ENCODE peak calls at places on chromosomes 6 and 20, in seven cellular contexts. T is DND-41, Z is stomach, Q is tibial artery, M is lung, N is lower lobe of right lung, Y is ascending aorta. E is an unnamed sample. For H3K9me3, the result is how much of the 10 kb centered on the place peaks cover.

GRCh38 chr6:151240036-151240685 is 394 bp downstream of the AKAP12 start:
- DNase-seq in T (no peak), Z (peak), Q (peak), M (peak), N (peak), Y (peak), E (peak)

GRCh38 chr20:23358923-23359572 is 2.9 kb upstream of the GZF1 start:
- DNase-seq in T (no peak), Z (peak), Q (no peak), M (no peak), N (no peak), Y (no peak), E (no peak)

GRCh38 chr6:84411060-84411629 is 183.7 kb upstream of the CEP162 start:
- DNase-seq in T (no peak), Z (no peak), Q (no peak), M (no peak), N (no peak), Y (peak), E (no peak)

GRCh38 chr6:155155787-155156447 is 107.9 kb upstream of the CLDN20 start:
- DNase-seq in T (no peak), Z (no peak), Q (no peak), M (no peak), N (no peak), Y (no peak), E (no peak)

GRCh38 chr20:58622671-58623578 is 28.2 kb upstream of the STX16 start:
- DNase-seq in T (no peak), Z (no peak), Q (no peak), M (no peak), N (no peak), Y (no peak), E (no peak)

GRCh38 chr6:170152111-170152926 is 138.6 kb downstream of the DLL1 start:
- DNase-seq in T (no peak), Z (peak), Q (peak), M (no peak), N (peak), Y (peak), E (no peak)

GRCh38 chr6:154868143-154868594 is 126.9 kb upstream of the TIAM2 start:
- DNase-seq in T (no peak), Z (no peak), Q (no peak), M (no peak), N (no peak), Y (no peak), E (no peak)

GRCh38 chr20:43752051-43752360 is 25.2 kb upstream of the GTSF1L start:
- DNase-seq in T (no peak), Z (no peak), Q (no peak), M (no peak), N (no peak), Y (no peak), E (no peak)

GRCh38 chr20:60935971-60936370 is 316.1 kb upstream of the CDH4 start:
- DNase-seq in T (no peak), Z (no peak), Q (no peak), M (no peak), N (no peak), Y (no peak), E (no peak)

GRCh38 chr6:140174509-140174908 is 800.1 kb upstream of the CITED2 start:
- DNase-seq in T (no peak), Z (no peak), Q (no peak), M (no peak), N (no peak), Y (no peak), E (no peak)

GRCh38 chr20:41392871-41393704 is 26.5 kb upstream of the EMILIN3 start:
- DNase-seq in T (no peak), Z (peak), Q (peak), M (no peak), N (peak), Y (no peak), E (no peak)

GRCh38 chr6:101402618-101403002 is 9.1 kb downstream of the GRIK2 start:
- DNase-seq in T (no peak), Z (no peak), Q (no peak), M (no peak), N (no peak), Y (no peak), E (no peak)

GRCh38 chr20:62791301-62792181 is 4.7 kb upstream of the MRGBP start:
- DNase-seq in T (peak), Z (peak), Q (peak), M (peak), N (peak), Y (peak), E (no peak)

GRCh38 chr6:77368660-77369313 is 94.5 kb downstream of the HTR1B start:
- DNase-seq in T (no peak), Z (peak), Q (peak), M (peak), N (peak), Y (no peak), E (no peak)

GRCh38 chr6:140871911-140872310 is 1260.8 kb upstream of the GJE1 start:
- DNase-seq in T (no peak), Z (no peak), Q (no peak), M (no peak), N (no peak), Y (no peak), E (no peak)

GRCh38 chr6:29909995-29910394 is 32.3 kb upstream of the HLA-A start:
- DNase-seq in T (no peak), Z (no peak), Q (no peak), M (no peak), N (no peak), Y (no peak), E (no peak)

GRCh38 chr6:111872521-111873177 is 603 bp downstream of the FYN start:
- DNase-seq in T (peak), Z (no peak), Q (peak), M (no peak), N (peak), Y (no peak), E (no peak)

GRCh38 chr6:71733970-71734899 is 152.1 kb upstream of the RIMS1 start:
- DNase-seq in T (no peak), Z (no peak), Q (no peak), M (no peak), N (no peak), Y (no peak), E (no peak)

GRCh38 chr6:170360476-170360875 is 53.9 kb downstream of the FAM120B start:
- DNase-seq in T (no peak), Z (no peak), Q (no peak), M (no peak), N (no peak), Y (no peak), E (no peak)

GRCh38 chr6:124683507-124683906 is 278.7 kb upstream of the RNF217 start:
- DNase-seq in T (no peak), Z (no peak), Q (no peak), M (no peak), N (no peak), Y (no peak), E (no peak)

GRCh38 chr6:29806387-29806786 is 21.2 kb upstream of the HLA-G start:
- DNase-seq in T (no peak), Z (no peak), Q (no peak), M (no peak), N (no peak), Y (no peak), E (no peak)

GRCh38 chr20:48455606-48456360 is 372.0 kb downstream of the PREX1 start:
- DNase-seq in T (no peak), Z (no peak), Q (no peak), M (no peak), N (no peak), Y (no peak), E (no peak)

GRCh38 chr6:136103763-136104311 is 146.3 kb downstream of the MTFR2 start:
- DNase-seq in T (no peak), Z (no peak), Q (peak), M (no peak), N (no peak), Y (no peak), E (no peak)

GRCh38 chr6:159983641-159984080 is 14.8 kb downstream of the IGF2R start:
- DNase-seq in T (no peak), Z (no peak), Q (no peak), M (no peak), N (no peak), Y (no peak), E (no peak)

GRCh38 chr6:4291453-4292403 is 156.4 kb upstream of the ECI2 start:
- DNase-seq in T (no peak), Z (no peak), Q (no peak), M (no peak), N (no peak), Y (no peak), E (no peak)

GRCh38 chr20:58069207-58069606 is 159.2 kb downstream of the ANKRD60 start:
- DNase-seq in T (no peak), Z (no peak), Q (no peak), M (peak), N (no peak), Y (peak), E (no peak)

GRCh38 chr6:34745277-34746103 is 11.8 kb upstream of the SNRPC start:
- DNase-seq in T (no peak), Z (peak), Q (no peak), M (peak), N (peak), Y (no peak), E (no peak)

GRCh38 chr6:3664641-3665041 is 86.9 kb downstream of the PXDC1 start:
- DNase-seq in T (no peak), Z (no peak), Q (no peak), M (no peak), N (no peak), Y (no peak), E (no peak)

GRCh38 chr6:2021713-2022125 is 223.7 kb downstream of the GMDS start:
- DNase-seq in T (peak), Z (peak), Q (peak), M (peak), N (peak), Y (no peak), E (no peak)

GRCh38 chr6:104682722-104683643 is 176.7 kb downstream of the HACE1 start:
- DNase-seq in T (peak), Z (peak), Q (no peak), M (peak), N (peak), Y (no peak), E (no peak)

GRCh38 chr6:151399679-151400078 is 8.3 kb upstream of the ZBTB2 start:
- DNase-seq in T (no peak), Z (no peak), Q (no peak), M (no peak), N (no peak), Y (no peak), E (no peak)

GRCh38 chr20:30892704-30893345 is 364.6 kb upstream of the DEFB115 start:
- DNase-seq in T (no peak), Z (no peak), Q (no peak), M (no peak), N (no peak), Y (no peak), E (no peak)

GRCh38 chr20:60490184-60490583 is 532.0 kb downstream of the CDH26 start:
- DNase-seq in T (no peak), Z (no peak), Q (no peak), M (no peak), N (no peak), Y (no peak), E (no peak)

GRCh38 chr6:47669684-47670515 is 28.5 kb upstream of the ADGRF4 start:
- DNase-seq in T (no peak), Z (no peak), Q (no peak), M (no peak), N (no peak), Y (no peak), E (no peak)

DNA sequence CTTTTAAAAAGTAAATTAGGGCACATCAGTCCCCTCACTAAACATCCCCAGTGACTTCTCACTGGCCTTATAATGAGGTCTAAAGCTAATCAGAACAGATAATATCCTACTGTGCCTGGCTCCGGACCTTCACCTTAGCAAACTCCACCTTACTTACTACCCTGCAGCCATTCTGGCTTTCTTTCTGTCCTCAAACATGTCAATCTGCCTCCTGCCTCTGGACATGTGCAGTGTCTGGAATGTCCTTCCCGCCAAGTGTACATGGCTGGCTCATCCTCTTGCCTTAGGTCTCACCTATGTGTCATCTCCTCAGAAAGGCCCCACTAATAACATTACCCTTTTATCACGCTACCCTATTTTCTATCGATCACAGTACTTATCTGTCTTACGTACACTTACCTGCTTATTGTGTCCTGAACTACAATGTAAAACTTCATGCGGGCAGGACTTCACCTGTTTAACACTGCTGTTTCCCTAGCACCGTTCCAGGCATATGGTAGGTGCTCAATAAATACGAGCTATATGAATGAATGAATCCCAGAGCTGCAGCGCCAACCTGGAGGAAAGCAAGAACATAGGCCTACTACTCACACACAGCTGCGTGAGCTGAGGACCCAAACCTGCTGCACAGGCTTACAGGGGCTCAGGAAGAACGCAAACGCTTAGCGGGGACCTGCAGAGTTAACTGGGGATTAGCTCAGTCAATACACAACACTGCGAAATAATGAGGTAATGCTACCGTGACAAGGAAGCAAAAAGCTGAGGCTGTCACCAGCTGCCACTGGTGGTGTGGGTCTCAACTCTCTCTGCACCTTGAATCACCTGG is 991 bp downstream of the UQCC2 start:
- DNase-seq in T (peak), Z (no peak), Q (no peak), M (no peak), N (peak), Y (no peak), E (no peak)
- H3K4me3 ChIP-seq in T (peak), Z (peak), Q (peak), M (peak), N (peak), Y (peak), E (peak)

DNA sequence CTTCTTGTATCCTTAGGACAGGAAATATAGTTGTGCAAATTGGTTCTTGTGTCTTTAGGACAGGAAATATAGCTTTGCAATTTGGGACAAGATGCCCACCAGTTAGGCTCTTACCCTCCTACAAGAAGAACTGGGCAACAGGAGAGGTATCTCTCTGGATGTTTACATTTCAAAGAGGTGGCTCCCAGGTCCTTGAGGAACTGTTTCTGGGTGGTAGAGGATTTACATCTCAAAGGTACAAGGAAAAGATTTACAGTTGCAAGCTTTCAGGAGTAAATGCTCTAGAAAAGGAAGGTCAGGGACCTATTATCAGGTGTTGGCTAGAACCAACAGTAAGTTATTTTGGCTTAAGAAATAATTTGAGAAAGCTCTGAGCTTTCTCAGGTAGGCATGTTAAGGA is 19.2 kb downstream of the RNF182 start:
- DNase-seq in T (no peak), Z (no peak), Q (no peak), M (no peak), N (no peak), Y (no peak), E (no peak)
- H3K9me3 ChIP-seq in T (under half), Z (under half), Q (under half), M (under half), N (under half), Y (under half), E (under half)

GRCh38 chr6:138161118-138161433 is 663 bp upstream of the ARFGEF3 start:
- DNase-seq in T (no peak), Z (no peak), Q (no peak), M (no peak), N (no peak), Y (no peak), E (no peak)

GRCh38 chr6:138162104-138162946 is 586 bp downstream of the ARFGEF3 start:
- DNase-seq in T (no peak), Z (peak), Q (no peak), M (no peak), N (peak), Y (no peak), E (no peak)

GRCh38 chr6:138159246-138159645 is 2.5 kb upstream of the ARFGEF3 start:
- DNase-seq in T (no peak), Z (no peak), Q (no peak), M (no peak), N (no peak), Y (no peak), E (no peak)

GRCh38 chr6:138161434-138162103 is at the start of gene ARFGEF3:
- DNase-seq in T (no peak), Z (peak), Q (no peak), M (peak), N (peak), Y (peak), E (no peak)

GRCh38 chr6:138160329-138161117 is 1.2 kb upstream of the ARFGEF3 start:
- DNase-seq in T (no peak), Z (no peak), Q (no peak), M (no peak), N (no peak), Y (no peak), E (no peak)
- H3K4me3 ChIP-seq in T (no peak), Z (peak), Q (no peak), M (no peak), N (peak), Y (no peak), E (no peak)

GRCh38 chr20:15327123-15327522 is 989.7 kb upstream of the FLRT3 start:
- DNase-seq in T (no peak), Z (no peak), Q (no peak), M (no peak), N (no peak), Y (no peak), E (no peak)
- H3K9me3 ChIP-seq in T (under half), Z (under half), Q (under half), M (under half), N (under half), Y (under half), E (under half)

DNA sequence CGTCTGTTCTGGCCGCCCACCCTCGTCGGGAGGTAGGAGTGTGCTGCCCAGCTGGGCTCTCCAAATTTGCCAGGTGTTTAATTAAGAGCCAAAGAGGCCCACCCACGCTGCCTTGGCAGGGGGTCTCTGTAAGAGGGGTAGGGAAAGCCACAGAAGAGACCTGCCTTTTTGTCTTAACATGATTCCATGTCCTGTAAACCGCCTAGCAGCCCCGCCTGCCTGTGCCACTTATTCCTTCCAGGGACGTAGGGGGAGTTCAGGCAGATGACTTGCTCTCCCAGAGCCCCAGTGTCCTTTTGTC is 2.1 kb downstream of the FAM210B start:
- DNase-seq in T (no peak), Z (no peak), Q (no peak), M (no peak), N (no peak), Y (no peak), E (no peak)
- H3K4me3 ChIP-seq in T (no peak), Z (no peak), Q (no peak), M (no peak), N (no peak), Y (no peak), E (no peak)